ENCODE peak calls at places on chromosome 9, in eight cellular contexts. One of them, this sample, is unnamed. For H3K4me1, the result is how much of the 10 kb centered on the place peaks cover.

GRCh38 chr9:131275332-131276106 is 791 bp downstream of the FAM78A start:
- DNase-seq in hepatocyte: no peak
- DNase-seq in neural progenitor cell: peak
- DNase-seq in H9: peak
- DNase-seq in HCT116: no peak
- DNase-seq in MM.1S: peak
- DNase-seq in PC-9: no peak
- DNase-seq in OCI-LY7: peak
- DNase-seq in this sample: peak

GRCh38 chr9:32820322-32820721 is 37.0 kb downstream of the TMEM215 start:
- DNase-seq in hepatocyte: no peak
- DNase-seq in neural progenitor cell: no peak
- DNase-seq in H9: no peak
- DNase-seq in HCT116: no peak
- DNase-seq in MM.1S: no peak
- DNase-seq in PC-9: no peak
- DNase-seq in OCI-LY7: no peak
- DNase-seq in this sample: no peak

GRCh38 chr9:33130501-33130900 is 36.6 kb downstream of the B4GALT1 start:
- DNase-seq in hepatocyte: peak
- DNase-seq in neural progenitor cell: no peak
- DNase-seq in H9: no peak
- DNase-seq in HCT116: no peak
- DNase-seq in MM.1S: no peak
- DNase-seq in PC-9: no peak
- DNase-seq in OCI-LY7: no peak
- DNase-seq in this sample: peak

GRCh38 chr9:125650271-125650737 is 56.7 kb downstream of the MAPKAP1 start:
- DNase-seq in hepatocyte: no peak
- DNase-seq in neural progenitor cell: no peak
- DNase-seq in H9: no peak
- DNase-seq in HCT116: no peak
- DNase-seq in MM.1S: no peak
- DNase-seq in PC-9: no peak
- DNase-seq in OCI-LY7: peak
- DNase-seq in this sample: no peak

GRCh38 chr9:93672622-93673270 is 96.4 kb downstream of the PHF2 start:
- DNase-seq in hepatocyte: no peak
- DNase-seq in neural progenitor cell: no peak
- DNase-seq in H9: no peak
- DNase-seq in HCT116: no peak
- DNase-seq in MM.1S: no peak
- DNase-seq in PC-9: no peak
- DNase-seq in OCI-LY7: no peak
- DNase-seq in this sample: no peak

GRCh38 chr9:98796364-98797101 is at the start of gene ANKS6:
- DNase-seq in hepatocyte: peak
- DNase-seq in neural progenitor cell: peak
- DNase-seq in H9: peak
- DNase-seq in HCT116: no peak
- DNase-seq in MM.1S: peak
- DNase-seq in PC-9: peak
- DNase-seq in OCI-LY7: peak
- DNase-seq in this sample: peak

GRCh38 chr9:92019658-92020057 is 69.6 kb upstream of the ROR2 start:
- DNase-seq in hepatocyte: no peak
- DNase-seq in neural progenitor cell: no peak
- DNase-seq in H9: no peak
- DNase-seq in HCT116: no peak
- DNase-seq in MM.1S: no peak
- DNase-seq in PC-9: no peak
- DNase-seq in OCI-LY7: no peak
- DNase-seq in this sample: no peak

GRCh38 chr9:101369286-101369685 is 15.5 kb downstream of the BAAT start:
- DNase-seq in hepatocyte: no peak
- DNase-seq in neural progenitor cell: no peak
- DNase-seq in H9: no peak
- DNase-seq in HCT116: no peak
- DNase-seq in MM.1S: no peak
- DNase-seq in PC-9: no peak
- DNase-seq in OCI-LY7: no peak
- DNase-seq in this sample: peak

GRCh38 chr9:113682297-113682771 is 193.8 kb upstream of the ZNF618 start:
- DNase-seq in hepatocyte: peak
- DNase-seq in neural progenitor cell: peak
- DNase-seq in H9: peak
- DNase-seq in HCT116: peak
- DNase-seq in MM.1S: peak
- DNase-seq in PC-9: peak
- DNase-seq in OCI-LY7: peak
- DNase-seq in this sample: peak

GRCh38 chr9:14887149-14887548 is 23.1 kb downstream of the FREM1 start:
- DNase-seq in hepatocyte: no peak
- DNase-seq in neural progenitor cell: no peak
- DNase-seq in H9: no peak
- DNase-seq in HCT116: no peak
- DNase-seq in MM.1S: no peak
- DNase-seq in PC-9: no peak
- DNase-seq in OCI-LY7: no peak
- DNase-seq in this sample: no peak

GRCh38 chr9:28866951-28867350 is 1293.7 kb upstream of the C9orf72 start:
- DNase-seq in hepatocyte: no peak
- DNase-seq in neural progenitor cell: no peak
- DNase-seq in H9: no peak
- DNase-seq in HCT116: no peak
- DNase-seq in MM.1S: no peak
- DNase-seq in PC-9: no peak
- DNase-seq in OCI-LY7: no peak
- DNase-seq in this sample: no peak

GRCh38 chr9:135286961-135287360 is 192.6 kb upstream of the PPP1R26 start:
- DNase-seq in hepatocyte: no peak
- DNase-seq in neural progenitor cell: no peak
- DNase-seq in H9: no peak
- DNase-seq in HCT116: no peak
- DNase-seq in MM.1S: no peak
- DNase-seq in PC-9: no peak
- DNase-seq in OCI-LY7: no peak
- DNase-seq in this sample: no peak

GRCh38 chr9:4657426-4658159 is 4.5 kb upstream of the PLPP6 start:
- DNase-seq in hepatocyte: peak
- DNase-seq in neural progenitor cell: no peak
- DNase-seq in H9: no peak
- DNase-seq in HCT116: no peak
- DNase-seq in MM.1S: no peak
- DNase-seq in PC-9: no peak
- DNase-seq in OCI-LY7: no peak
- DNase-seq in this sample: no peak

GRCh38 chr9:114936566-114936965 is 6.2 kb upstream of the TNFSF8 start:
- DNase-seq in hepatocyte: no peak
- DNase-seq in neural progenitor cell: no peak
- DNase-seq in H9: no peak
- DNase-seq in HCT116: no peak
- DNase-seq in MM.1S: no peak
- DNase-seq in PC-9: no peak
- DNase-seq in OCI-LY7: no peak
- DNase-seq in this sample: no peak

GRCh38 chr9:73683862-73684591 is 532.4 kb downstream of the ANXA1 start:
- DNase-seq in hepatocyte: peak
- DNase-seq in neural progenitor cell: peak
- DNase-seq in H9: peak
- DNase-seq in HCT116: peak
- DNase-seq in MM.1S: peak
- DNase-seq in PC-9: no peak
- DNase-seq in OCI-LY7: peak
- DNase-seq in this sample: peak

GRCh38 chr9:126057461-126057860 is 269.2 kb upstream of the MVB12B start:
- DNase-seq in hepatocyte: no peak
- DNase-seq in neural progenitor cell: no peak
- DNase-seq in H9: no peak
- DNase-seq in HCT116: no peak
- DNase-seq in MM.1S: no peak
- DNase-seq in PC-9: no peak
- DNase-seq in OCI-LY7: no peak
- DNase-seq in this sample: no peak

GRCh38 chr9:8278048-8278447 is 478.5 kb upstream of the DMAC1 start:
- DNase-seq in hepatocyte: no peak
- DNase-seq in neural progenitor cell: no peak
- DNase-seq in H9: no peak
- DNase-seq in HCT116: no peak
- DNase-seq in MM.1S: no peak
- DNase-seq in PC-9: no peak
- DNase-seq in OCI-LY7: no peak
- DNase-seq in this sample: no peak

DNA sequence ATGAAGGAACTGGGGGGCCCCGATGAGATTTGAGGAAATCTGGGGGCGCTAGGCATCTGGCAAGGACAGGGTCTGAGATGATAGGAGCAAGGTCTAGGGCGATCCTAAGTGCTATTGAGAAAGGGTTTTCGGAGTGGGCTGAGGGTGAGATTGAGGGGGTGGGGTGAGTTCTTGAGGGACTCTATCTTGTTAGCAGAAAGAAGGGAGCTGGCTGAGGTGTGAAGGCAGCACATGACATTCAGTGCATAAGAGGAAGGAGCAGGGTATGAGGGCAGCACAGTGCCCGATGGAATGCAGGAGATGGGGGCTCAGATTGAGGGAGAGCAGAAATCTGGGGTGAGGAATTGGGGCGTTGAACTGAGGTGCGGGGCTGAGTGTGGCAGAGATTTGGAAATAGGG is 656 bp downstream of the TRIM32 start:
- DNase-seq in hepatocyte: peak
- DNase-seq in neural progenitor cell: peak
- DNase-seq in H9: no peak
- DNase-seq in HCT116: no peak
- DNase-seq in MM.1S: no peak
- DNase-seq in PC-9: no peak
- DNase-seq in OCI-LY7: peak
- DNase-seq in this sample: peak
- H3K4me1 ChIP-seq in hepatocyte: under half
- H3K4me1 ChIP-seq in neural progenitor cell: under half
- H3K4me1 ChIP-seq in H9: under half
- H3K4me1 ChIP-seq in HCT116: under half
- H3K4me1 ChIP-seq in MM.1S: under half
- H3K4me1 ChIP-seq in PC-9: under half
- H3K4me1 ChIP-seq in OCI-LY7: under half
- H3K4me1 ChIP-seq in this sample: under half

GRCh38 chr9:78239506-78239905 is 3.6 kb downstream of the CEP78 start:
- DNase-seq in hepatocyte: peak
- DNase-seq in neural progenitor cell: peak
- DNase-seq in H9: no peak
- DNase-seq in HCT116: no peak
- DNase-seq in MM.1S: no peak
- DNase-seq in PC-9: no peak
- DNase-seq in OCI-LY7: no peak
- DNase-seq in this sample: no peak
- H2AFZ ChIP-seq in hepatocyte: no peak
- H2AFZ ChIP-seq in neural progenitor cell: no peak
- H2AFZ ChIP-seq in H9: no peak
- H2AFZ ChIP-seq in HCT116: no peak
- H2AFZ ChIP-seq in MM.1S: no peak
- H2AFZ ChIP-seq in PC-9: no peak
- H2AFZ ChIP-seq in OCI-LY7: no peak
- H2AFZ ChIP-seq in this sample: no peak

GRCh38 chr9:89447416-89447815 is 50.5 kb downstream of the SEMA4D start:
- DNase-seq in hepatocyte: no peak
- DNase-seq in neural progenitor cell: no peak
- DNase-seq in H9: no peak
- DNase-seq in HCT116: no peak
- DNase-seq in MM.1S: no peak
- DNase-seq in PC-9: no peak
- DNase-seq in OCI-LY7: no peak
- DNase-seq in this sample: no peak

GRCh38 chr9:89445135-89445797 is 52.6 kb downstream of the SEMA4D start:
- DNase-seq in hepatocyte: no peak
- DNase-seq in neural progenitor cell: no peak
- DNase-seq in H9: no peak
- DNase-seq in HCT116: no peak
- DNase-seq in MM.1S: no peak
- DNase-seq in PC-9: no peak
- DNase-seq in OCI-LY7: no peak
- DNase-seq in this sample: no peak

GRCh38 chr9:89445801-89446228 is 52.1 kb downstream of the SEMA4D start:
- DNase-seq in hepatocyte: no peak
- DNase-seq in neural progenitor cell: no peak
- DNase-seq in H9: no peak
- DNase-seq in HCT116: no peak
- DNase-seq in MM.1S: no peak
- DNase-seq in PC-9: no peak
- DNase-seq in OCI-LY7: no peak
- DNase-seq in this sample: no peak

GRCh38 chr9:89448381-89448780 is 49.5 kb downstream of the SEMA4D start:
- DNase-seq in hepatocyte: no peak
- DNase-seq in neural progenitor cell: no peak
- DNase-seq in H9: no peak
- DNase-seq in HCT116: no peak
- DNase-seq in MM.1S: no peak
- DNase-seq in PC-9: no peak
- DNase-seq in OCI-LY7: no peak
- DNase-seq in this sample: no peak

GRCh38 chr9:89446440-89447310 is 51.2 kb downstream of the SEMA4D start:
- DNase-seq in hepatocyte: no peak
- DNase-seq in neural progenitor cell: no peak
- DNase-seq in H9: no peak
- DNase-seq in HCT116: no peak
- DNase-seq in MM.1S: no peak
- DNase-seq in PC-9: no peak
- DNase-seq in OCI-LY7: no peak
- DNase-seq in this sample: no peak
- H3K4me2 ChIP-seq in hepatocyte: no peak
- H3K4me2 ChIP-seq in neural progenitor cell: no peak
- H3K4me2 ChIP-seq in H9: no peak
- H3K4me2 ChIP-seq in HCT116: no peak
- H3K4me2 ChIP-seq in MM.1S: no peak
- H3K4me2 ChIP-seq in PC-9: no peak
- H3K4me2 ChIP-seq in OCI-LY7: no peak
- H3K4me2 ChIP-seq in this sample: no peak

GRCh38 chr9:81877047-81877446 is 51.2 kb upstream of the SPATA31D4 start:
- DNase-seq in hepatocyte: no peak
- DNase-seq in neural progenitor cell: no peak
- DNase-seq in H9: no peak
- DNase-seq in HCT116: no peak
- DNase-seq in MM.1S: no peak
- DNase-seq in PC-9: peak
- DNase-seq in OCI-LY7: no peak
- DNase-seq in this sample: no peak

GRCh38 chr9:81878530-81878929 is 49.7 kb upstream of the SPATA31D4 start:
- DNase-seq in hepatocyte: no peak
- DNase-seq in neural progenitor cell: no peak
- DNase-seq in H9: no peak
- DNase-seq in HCT116: no peak
- DNase-seq in MM.1S: no peak
- DNase-seq in PC-9: no peak
- DNase-seq in OCI-LY7: no peak
- DNase-seq in this sample: no peak

GRCh38 chr9:81874228-81874627 is 54.0 kb upstream of the SPATA31D4 start:
- DNase-seq in hepatocyte: no peak
- DNase-seq in neural progenitor cell: no peak
- DNase-seq in H9: no peak
- DNase-seq in HCT116: no peak
- DNase-seq in MM.1S: no peak
- DNase-seq in PC-9: no peak
- DNase-seq in OCI-LY7: no peak
- DNase-seq in this sample: no peak

GRCh38 chr9:81871695-81872094 is 56.5 kb upstream of the SPATA31D4 start:
- DNase-seq in hepatocyte: no peak
- DNase-seq in neural progenitor cell: no peak
- DNase-seq in H9: no peak
- DNase-seq in HCT116: no peak
- DNase-seq in MM.1S: no peak
- DNase-seq in PC-9: peak
- DNase-seq in OCI-LY7: no peak
- DNase-seq in this sample: peak

GRCh38 chr9:81874926-81875325 is 53.3 kb upstream of the SPATA31D4 start:
- DNase-seq in hepatocyte: peak
- DNase-seq in neural progenitor cell: no peak
- DNase-seq in H9: no peak
- DNase-seq in HCT116: no peak
- DNase-seq in MM.1S: no peak
- DNase-seq in PC-9: no peak
- DNase-seq in OCI-LY7: no peak
- DNase-seq in this sample: peak
- H3K4me1 ChIP-seq in hepatocyte: under half
- H3K4me1 ChIP-seq in neural progenitor cell: under half
- H3K4me1 ChIP-seq in H9: under half
- H3K4me1 ChIP-seq in HCT116: under half
- H3K4me1 ChIP-seq in MM.1S: under half
- H3K4me1 ChIP-seq in PC-9: under half
- H3K4me1 ChIP-seq in OCI-LY7: under half
- H3K4me1 ChIP-seq in this sample: under half

This sample was measured in osteoblast.